ENCODE peak calls at places on chromosomes 3 and 15, in nine cellular contexts. T, C, S, F, K, H, R, G and D are unnamed samples.
A peak's percentile ranks its signal among the peaks of the same experiment; 100 is the strongest.

GRCh38 chr15:68313501-68314390 is 36.2 kb downstream of the FEM1B start:
- DNase-seq in T (no peak), C (no peak), S (no peak), F (no peak), K (no peak), H (no peak), R (no peak), G (peak; percentile 54), D (no peak)

GRCh38 chr3:5428607-5429516 is 241.4 kb downstream of the EDEM1 start:
- DNase-seq in T (no peak), C (peak; percentile 77), S (no peak), F (no peak), K (no peak), H (peak; percentile 19), R (no peak), G (no peak), D (peak; percentile 94)

GRCh38 chr3:71838406-71838805 is 53.5 kb upstream of the PROK2 start:
- DNase-seq in T (no peak), C (no peak), S (no peak), F (no peak), K (no peak), H (no peak), R (no peak), G (no peak), D (no peak)

GRCh38 chr15:88467935-88468528 is 524 bp downstream of the MRPS11 start:
- DNase-seq in T (no peak), C (no peak), S (peak; percentile 18), F (peak; percentile 30), K (peak; percentile 21), H (peak; percentile 48), R (peak; percentile 42), G (no peak), D (peak; percentile 43)

GRCh38 chr3:36511761-36512496 is 131.6 kb downstream of the STAC start:
- DNase-seq in T (no peak), C (no peak), S (no peak), F (no peak), K (no peak), H (no peak), R (no peak), G (no peak), D (no peak)

GRCh38 chr3:110166791-110167190 is 829.4 kb upstream of the DPPA4 start:
- DNase-seq in T (no peak), C (no peak), S (no peak), F (no peak), K (no peak), H (peak; percentile 51), R (no peak), G (no peak), D (no peak)

GRCh38 chr3:129878355-129878754 is 15.2 kb downstream of the TMCC1 start:
- DNase-seq in T (no peak), C (no peak), S (no peak), F (no peak), K (no peak), H (no peak), R (no peak), G (no peak), D (no peak)

GRCh38 chr3:83248454-83248853 is 1487.0 kb upstream of the GBE1 start:
- DNase-seq in T (no peak), C (no peak), S (no peak), F (no peak), K (no peak), H (no peak), R (no peak), G (no peak), D (no peak)

GRCh38 chr15:52295421-52295991 is at the start of gene MYO5C:
- DNase-seq in T (no peak), C (no peak), S (no peak), F (peak; percentile 93), K (peak; percentile 11), H (no peak), R (no peak), G (peak; percentile 83), D (no peak)

GRCh38 chr3:147356909-147357733 is 49.2 kb downstream of the ZIC4 start:
- DNase-seq in T (no peak), C (no peak), S (no peak), F (no peak), K (no peak), H (no peak), R (peak; percentile 3), G (no peak), D (no peak)

DNA sequence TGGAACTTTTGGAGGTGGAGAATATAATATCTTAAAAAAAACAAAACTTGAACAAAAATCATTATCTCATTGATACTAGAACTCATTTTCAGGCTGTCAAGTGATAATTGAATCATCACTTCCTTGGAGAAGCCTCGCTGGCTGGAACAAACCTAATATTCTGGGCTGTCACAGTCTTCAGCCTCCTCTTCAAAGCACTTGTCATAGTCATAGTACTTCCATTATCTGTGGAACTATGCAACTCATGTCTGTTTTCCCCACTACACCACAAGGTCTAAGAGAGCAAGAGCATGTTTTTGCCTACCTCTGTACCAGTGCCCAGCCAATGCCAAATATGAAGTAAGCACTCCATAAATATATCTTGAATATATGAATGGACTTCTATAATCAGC is 86.7 kb upstream of the SNRK start:
- DNase-seq in T (no peak), C (no peak), S (no peak), F (no peak), K (no peak), H (no peak), R (no peak), G (no peak), D (no peak)
- TF ChIP-seq CTCF in T (no peak), C (no peak), S (no peak), F (no peak), K (no peak), H (no peak), R (no peak), G (no peak), D (no peak)

GRCh38 chr15:65533057-65533752 is 2.9 kb downstream of the HACD3 start:
- DNase-seq in T (no peak), C (no peak), S (no peak), F (no peak), K (no peak), H (no peak), R (no peak), G (no peak), D (no peak)

GRCh38 chr15:65528461-65529060 is 1.7 kb upstream of the HACD3 start:
- DNase-seq in T (no peak), C (no peak), S (no peak), F (no peak), K (no peak), H (no peak), R (no peak), G (no peak), D (no peak)

GRCh38 chr15:65532738-65533051 is 2.4 kb downstream of the HACD3 start:
- DNase-seq in T (no peak), C (no peak), S (peak; percentile 39), F (no peak), K (peak; percentile 43), H (no peak), R (peak; percentile 62), G (no peak), D (peak; percentile 22)

GRCh38 chr15:65529754-65530317 is 427 bp upstream of the HACD3 start:
- DNase-seq in T (no peak), C (no peak), S (peak; percentile 9), F (no peak), K (no peak), H (no peak), R (no peak), G (no peak), D (peak; percentile 35)

GRCh38 chr15:65530318-65531111 is at the start of gene HACD3:
- DNase-seq in T (no peak), C (peak; percentile 21), S (peak; percentile 68), F (peak; percentile 90), K (peak; percentile 76), H (peak; percentile 96), R (peak; percentile 62), G (peak; percentile 85), D (peak; percentile 93)
- H3K4me3 ChIP-seq in T (peak within 1 kb of the TSS; percentile 83), C (peak within 1 kb of the TSS; percentile 94), S (peak within 1 kb of the TSS; percentile 94), F (peak within 1 kb of the TSS; percentile 84), K (peak within 1 kb of the TSS; percentile 79), H (peak within 1 kb of the TSS; percentile 95), R (peak within 1 kb of the TSS; percentile 77), G (peak within 1 kb of the TSS; percentile 68), D (peak within 1 kb of the TSS; percentile 98)

GRCh38 chr15:70512772-70513362 is 250.5 kb downstream of the UACA start:
- DNase-seq in T (no peak), C (no peak), S (peak; percentile 44), F (peak; percentile 41), K (peak; percentile 66), H (peak; percentile 66), R (peak; percentile 70), G (no peak), D (peak; percentile 91)
- TF ChIP-seq CTCF in T (peak; percentile 61), C (peak; percentile 99), S (peak; percentile 67), F (peak; percentile 51), K (peak; percentile 77), H (peak; percentile 84), R (peak; percentile 94), G (peak; percentile 34), D (peak; percentile 97)

GRCh38 chr3:172142074-172143059 is 103.0 kb downstream of the FNDC3B start:
- DNase-seq in T (no peak), C (peak; percentile 94), S (peak; percentile 69), F (no peak), K (peak; percentile 86), H (peak; percentile 68), R (peak; percentile 87), G (no peak), D (peak; percentile 86)

GRCh38 chr3:172139528-172140276 is 100.3 kb downstream of the FNDC3B start:
- DNase-seq in T (no peak), C (no peak), S (no peak), F (no peak), K (no peak), H (no peak), R (no peak), G (no peak), D (no peak)

GRCh38 chr3:172138792-172139507 is 99.6 kb downstream of the FNDC3B start:
- DNase-seq in T (no peak), C (peak; percentile 89), S (no peak), F (peak; percentile 81), K (peak; percentile 59), H (peak; percentile 63), R (peak; percentile 61), G (no peak), D (peak; percentile 79)

GRCh38 chr3:172143060-172143451 is 103.7 kb downstream of the FNDC3B start:
- DNase-seq in T (no peak), C (no peak), S (no peak), F (no peak), K (no peak), H (no peak), R (no peak), G (no peak), D (no peak)

DNA sequence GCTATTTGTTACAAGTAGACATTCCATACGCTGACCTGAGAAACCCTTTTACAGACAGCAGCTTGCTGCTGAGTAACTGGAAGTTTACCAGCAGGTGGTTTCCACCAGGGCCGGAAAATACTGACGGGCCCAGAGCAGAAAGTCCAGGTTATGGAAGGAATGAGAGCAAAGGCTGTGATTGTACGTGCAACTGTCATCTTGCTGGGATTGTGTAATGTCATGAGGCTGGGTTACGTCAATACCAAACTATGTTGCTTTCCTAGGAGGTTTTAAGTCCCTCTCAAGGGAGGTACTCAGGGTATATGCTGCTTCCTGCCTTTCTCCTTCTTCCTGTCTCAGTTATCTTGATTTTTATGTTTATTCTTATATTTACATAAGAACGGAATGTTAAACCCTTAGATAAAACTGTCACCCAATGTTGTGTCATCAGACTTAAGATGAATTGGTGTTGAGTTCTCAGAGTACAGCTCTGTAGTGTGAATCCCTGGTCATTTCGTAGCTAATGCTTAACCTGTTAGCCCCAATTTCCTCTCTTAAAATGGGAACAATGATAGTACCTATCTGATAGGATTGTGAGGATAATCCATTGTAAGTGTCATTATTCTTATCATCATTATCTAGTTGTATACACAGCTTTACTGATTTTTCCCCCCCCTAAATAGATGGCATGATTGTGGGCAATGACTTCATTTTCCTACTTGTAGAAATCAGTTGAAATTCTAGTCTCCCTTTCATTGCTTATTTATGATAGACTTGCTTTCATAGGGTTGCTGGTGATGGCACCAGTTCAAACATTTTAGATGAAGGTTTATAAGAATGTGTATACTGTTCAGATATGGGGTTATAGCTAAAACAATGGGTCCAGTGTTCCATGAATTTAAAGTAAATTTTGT is 101.4 kb downstream of the FNDC3B start:
- DNase-seq in T (no peak), C (no peak), S (peak; percentile 98), F (peak; percentile 75), K (peak; percentile 100), H (peak; percentile 92), R (peak; percentile 90), G (no peak), D (no peak)
- H3K4me3 ChIP-seq in T (no peak overlapping the region), C (no peak overlapping the region), S (no peak overlapping the region), F (no peak overlapping the region), K (no peak overlapping the region), H (no peak overlapping the region), R (no peak overlapping the region), G (no peak overlapping the region), D (no peak overlapping the region)